ENCODE peak calls at places on chromosomes 7 and 10, in ten cellular contexts. H is tibial artery; U is CD4-positive, alpha-beta T cell; Z is OCI-LY7; D is body of pancreas; I is sigmoid colon; X is pancreas; V is cardiac muscle cell; E is right lobe of liver; N is upper lobe of right lung. W is an unnamed sample. For H3K9me3, the result is how much of the 10 kb centered on the place peaks cover.

GRCh38 chr7:50632561-50633413 is 67.6 kb upstream of the DDC start:
- DNase-seq in H (peak), U (peak), Z (peak), D (peak), I (no peak), X (no peak), V (peak), E (peak), N (peak), W (no peak)

GRCh38 chr7:29556405-29557195 is 7.0 kb upstream of the PRR15 start:
- DNase-seq in H (no peak), U (no peak), Z (no peak), D (no peak), I (no peak), X (no peak), V (no peak), E (no peak), N (no peak), W (no peak)

GRCh38 chr10:113663142-113663541 is 699 bp downstream of the NRAP start:
- DNase-seq in H (no peak), U (no peak), Z (no peak), D (no peak), I (no peak), X (no peak), V (no peak), E (no peak), N (no peak), W (no peak)

GRCh38 chr10:101030492-101031127 is 319 bp downstream of the PDZD7 start:
- DNase-seq in H (no peak), U (no peak), Z (no peak), D (no peak), I (no peak), X (peak), V (no peak), E (no peak), N (no peak), W (no peak)

GRCh38 chr7:66265566-66265965 is 60.4 kb downstream of the TPST1 start:
- DNase-seq in H (no peak), U (no peak), Z (peak), D (no peak), I (no peak), X (no peak), V (peak), E (no peak), N (no peak), W (no peak)

GRCh38 chr7:55565693-55566092 is 6.6 kb downstream of the VOPP1 start:
- DNase-seq in H (no peak), U (no peak), Z (no peak), D (no peak), I (no peak), X (no peak), V (no peak), E (no peak), N (no peak), W (no peak)

GRCh38 chr10:114519756-114520288 is 115.5 kb upstream of the AFAP1L2 start:
- DNase-seq in H (no peak), U (no peak), Z (no peak), D (no peak), I (no peak), X (no peak), V (no peak), E (no peak), N (no peak), W (no peak)

GRCh38 chr10:23383637-23384036 is 39.0 kb upstream of the C10orf67 start:
- DNase-seq in H (no peak), U (no peak), Z (no peak), D (no peak), I (no peak), X (no peak), V (no peak), E (no peak), N (no peak), W (no peak)

GRCh38 chr10:83988435-83988834 is 150.9 kb upstream of the GHITM start:
- DNase-seq in H (no peak), U (no peak), Z (no peak), D (no peak), I (no peak), X (no peak), V (no peak), E (no peak), N (no peak), W (no peak)

GRCh38 chr7:92404170-92404614 is 43.1 kb upstream of the GATAD1 start:
- DNase-seq in H (no peak), U (no peak), Z (no peak), D (no peak), I (no peak), X (no peak), V (peak), E (no peak), N (no peak), W (no peak)

GRCh38 chr10:133276435-133277201 is at the start of gene ADAM8:
- DNase-seq in H (no peak), U (peak), Z (peak), D (peak), I (no peak), X (no peak), V (no peak), E (peak), N (peak), W (no peak)

GRCh38 chr7:101363734-101364374 is 1.2 kb downstream of the COL26A1 start:
- DNase-seq in H (peak), U (peak), Z (peak), D (peak), I (peak), X (peak), V (peak), E (peak), N (peak), W (peak)

GRCh38 chr7:151003572-151003971 is 12.8 kb downstream of the NOS3 start:
- DNase-seq in H (no peak), U (no peak), Z (no peak), D (no peak), I (no peak), X (no peak), V (no peak), E (no peak), N (no peak), W (no peak)

GRCh38 chr7:27186450-27187157 is 1.6 kb upstream of the HOXA11 start:
- DNase-seq in H (peak), U (no peak), Z (no peak), D (no peak), I (peak), X (no peak), V (no peak), E (no peak), N (no peak), W (no peak)

GRCh38 chr10:73944356-73945100 is 33.6 kb downstream of the PLAU start:
- DNase-seq in H (no peak), U (no peak), Z (no peak), D (no peak), I (no peak), X (no peak), V (no peak), E (no peak), N (no peak), W (no peak)

GRCh38 chr10:73950569-73950968 is 39.6 kb downstream of the PLAU start:
- DNase-seq in H (no peak), U (no peak), Z (no peak), D (no peak), I (peak), X (no peak), V (no peak), E (no peak), N (no peak), W (no peak)

GRCh38 chr10:73948947-73949633 is 38.2 kb downstream of the PLAU start:
- DNase-seq in H (no peak), U (no peak), Z (no peak), D (no peak), I (peak), X (no peak), V (no peak), E (no peak), N (no peak), W (no peak)

GRCh38 chr10:73950155-73950554 is 39.2 kb downstream of the PLAU start:
- DNase-seq in H (no peak), U (no peak), Z (no peak), D (no peak), I (peak), X (no peak), V (no peak), E (no peak), N (no peak), W (no peak)

DNA sequence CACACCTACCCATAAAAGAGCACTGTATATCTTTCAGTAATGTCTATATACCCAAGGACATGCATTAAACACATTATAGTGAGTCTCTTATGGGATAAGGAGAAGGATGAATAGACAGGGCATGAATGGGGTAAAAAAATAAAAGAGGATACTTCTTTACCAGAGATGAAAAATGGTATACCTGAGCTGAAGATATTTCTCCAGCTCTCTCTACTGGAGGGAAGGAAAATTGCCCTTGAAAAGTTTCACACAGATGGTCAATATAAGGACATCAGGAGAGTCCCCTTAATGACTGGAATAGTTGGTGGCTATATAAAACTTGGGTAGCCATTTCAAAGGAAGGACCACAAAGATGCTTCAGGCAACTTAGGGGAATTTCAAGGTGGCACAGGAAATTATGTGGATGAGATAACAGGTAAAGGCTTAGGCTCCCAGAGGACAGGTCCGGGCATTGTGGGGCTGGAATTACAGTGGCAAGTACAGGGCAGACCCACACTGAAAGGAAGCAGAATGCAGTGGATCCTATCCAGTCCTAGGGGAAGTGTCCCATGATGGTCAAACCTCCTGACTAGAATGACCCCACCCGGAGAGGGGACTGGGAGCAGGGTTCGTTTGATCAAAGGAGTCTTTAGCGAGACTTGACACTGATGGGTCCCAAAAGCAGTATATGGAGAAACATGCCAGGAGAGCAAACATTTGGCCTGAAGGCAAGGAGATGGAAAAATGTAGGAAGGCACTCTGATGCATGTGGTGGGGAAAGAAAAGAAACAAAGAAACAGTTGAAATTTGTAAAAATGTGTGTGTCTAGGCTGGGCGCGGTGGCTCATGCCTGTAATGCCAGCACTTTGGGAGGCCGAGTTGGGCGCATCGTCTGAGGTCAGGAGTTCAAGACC is 35.6 kb downstream of the PLAU start:
- DNase-seq in H (no peak), U (no peak), Z (no peak), D (no peak), I (peak), X (no peak), V (no peak), E (no peak), N (no peak), W (no peak)
- TF ChIP-seq CTCF in H (no peak), U (no peak), Z (peak), D (no peak), I (no peak), X (no peak), V (peak), E (no peak), N (no peak), W (no peak)

DNA sequence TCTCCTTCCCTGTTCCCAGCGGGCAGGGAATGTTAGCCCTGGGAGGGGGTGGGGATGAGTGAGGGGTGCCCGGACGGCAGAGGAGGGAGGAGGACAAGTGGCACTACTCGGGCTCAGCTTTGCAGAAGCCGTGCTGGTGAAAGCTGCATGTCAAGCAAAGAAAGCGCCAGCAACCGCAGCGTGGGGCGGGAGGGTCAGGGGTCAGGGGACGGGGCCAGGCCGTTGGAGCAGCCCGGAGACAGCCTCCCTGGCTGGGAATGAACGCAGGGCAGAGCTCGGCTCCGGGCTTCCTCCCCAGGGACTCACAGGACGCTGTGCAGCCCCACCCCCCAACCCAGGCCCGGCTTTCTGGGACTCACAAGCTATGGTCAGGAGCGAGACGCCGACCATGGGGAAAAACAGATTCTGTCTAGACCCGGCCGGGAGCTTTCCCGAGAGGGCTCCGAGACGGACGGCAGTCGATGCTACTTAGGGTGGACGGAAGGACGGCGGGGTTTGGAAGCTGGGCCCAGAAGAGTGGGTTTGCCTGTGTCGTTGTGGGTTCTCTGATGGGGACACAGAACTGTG is 113.4 kb downstream of the VIPR2 start:
- DNase-seq in H (peak), U (no peak), Z (no peak), D (peak), I (peak), X (no peak), V (peak), E (peak), N (peak), W (peak)
- H3K9me3 ChIP-seq in H (under half), U (under half), Z (under half), D (under half), I (under half), X (under half), V (under half), E (under half), N (under half), W (under half)

DNA sequence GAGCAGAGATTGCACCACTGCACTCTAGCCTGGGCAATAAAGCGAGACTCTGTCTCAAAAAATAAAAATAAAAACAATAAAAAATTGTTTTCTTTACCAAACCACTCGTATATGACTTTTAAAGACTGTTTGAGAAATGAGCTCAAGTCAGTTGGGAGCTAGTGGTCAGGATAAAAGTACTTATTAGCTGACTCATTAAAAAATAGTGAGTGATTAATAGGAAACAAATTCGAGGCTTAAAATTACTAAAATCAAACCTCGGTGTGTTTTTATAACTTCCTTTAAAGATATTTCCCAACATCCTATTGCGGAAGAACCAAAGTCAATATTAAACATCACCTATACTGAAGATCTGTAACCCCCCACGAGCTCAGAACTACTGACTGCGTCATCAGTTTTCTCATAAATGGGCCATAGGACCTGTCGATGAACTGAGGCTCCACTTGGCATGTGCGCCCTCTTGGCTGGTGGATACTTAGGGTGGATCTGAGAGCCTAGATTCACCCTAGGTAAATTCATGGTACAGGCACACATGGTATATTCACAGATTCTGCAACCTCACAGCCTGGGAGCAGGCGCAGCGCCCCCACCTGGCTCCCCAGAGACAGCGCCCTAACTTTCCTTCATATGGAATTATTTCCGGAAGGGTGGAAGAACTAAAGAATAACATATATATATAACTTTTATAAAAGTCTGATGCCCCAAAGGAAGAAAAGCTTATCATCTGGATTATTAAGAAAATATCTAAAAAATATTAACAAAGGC is 9.2 kb downstream of the MKI67 start:
- DNase-seq in H (no peak), U (no peak), Z (no peak), D (no peak), I (no peak), X (no peak), V (no peak), E (no peak), N (no peak), W (no peak)
- TF ChIP-seq CTCF in H (no peak), U (no peak), Z (peak), D (no peak), I (no peak), X (no peak), V (peak), E (no peak), N (no peak), W (no peak)

GRCh38 chr10:126080879-126081331 is 184.5 kb downstream of the FANK1 start:
- DNase-seq in H (no peak), U (no peak), Z (no peak), D (no peak), I (no peak), X (no peak), V (peak), E (no peak), N (no peak), W (no peak)

GRCh38 chr10:126084369-126084768 is 188.0 kb downstream of the FANK1 start:
- DNase-seq in H (no peak), U (no peak), Z (no peak), D (no peak), I (no peak), X (no peak), V (no peak), E (no peak), N (no peak), W (no peak)

GRCh38 chr10:126075009-126075408 is 178.6 kb downstream of the FANK1 start:
- DNase-seq in H (no peak), U (no peak), Z (no peak), D (no peak), I (no peak), X (no peak), V (no peak), E (no peak), N (no peak), W (no peak)

GRCh38 chr10:126082067-126082466 is 185.7 kb downstream of the FANK1 start:
- DNase-seq in H (no peak), U (no peak), Z (no peak), D (no peak), I (peak), X (no peak), V (no peak), E (no peak), N (no peak), W (no peak)

GRCh38 chr10:126080303-126080825 is 184.0 kb downstream of the FANK1 start:
- DNase-seq in H (no peak), U (no peak), Z (no peak), D (no peak), I (no peak), X (no peak), V (no peak), E (no peak), N (no peak), W (no peak)
- H3K9me3 ChIP-seq in H (under half), U (under half), Z (under half), D (under half), I (under half), X (under half), V (under half), E (under half), N (under half), W (under half)

GRCh38 chr7:86152926-86153325 is 490.8 kb upstream of the GRM3 start:
- DNase-seq in H (no peak), U (no peak), Z (no peak), D (no peak), I (no peak), X (no peak), V (no peak), E (no peak), N (no peak), W (no peak)

GRCh38 chr7:86149266-86149665 is 494.4 kb upstream of the GRM3 start:
- DNase-seq in H (no peak), U (no peak), Z (no peak), D (no peak), I (no peak), X (no peak), V (no peak), E (no peak), N (no peak), W (no peak)

DNA sequence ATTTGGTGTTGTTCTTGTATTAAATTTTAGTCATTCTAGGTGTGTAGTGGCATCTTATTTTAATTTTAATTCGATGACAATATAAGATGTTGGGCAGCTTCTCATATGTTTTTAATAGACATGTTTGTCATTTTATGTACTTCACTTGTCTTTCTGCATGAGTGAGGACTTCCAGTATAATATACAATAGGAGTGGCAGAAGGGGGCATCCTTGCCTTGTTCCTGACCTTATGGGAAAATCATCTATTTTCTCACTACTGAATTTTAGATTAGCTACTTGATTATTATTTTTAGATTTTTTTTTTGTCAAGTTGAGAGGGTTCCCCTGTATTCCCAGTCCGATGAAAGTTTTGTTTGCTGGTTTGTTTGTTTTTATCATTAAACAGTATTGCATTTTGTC is 495.2 kb upstream of the GRM3 start:
- DNase-seq in H (no peak), U (no peak), Z (no peak), D (no peak), I (no peak), X (no peak), V (no peak), E (no peak), N (no peak), W (no peak)
- TF ChIP-seq CTCF in H (no peak), U (no peak), Z (peak), D (no peak), I (no peak), X (no peak), V (no peak), E (no peak), N (no peak), W (no peak)

DNA sequence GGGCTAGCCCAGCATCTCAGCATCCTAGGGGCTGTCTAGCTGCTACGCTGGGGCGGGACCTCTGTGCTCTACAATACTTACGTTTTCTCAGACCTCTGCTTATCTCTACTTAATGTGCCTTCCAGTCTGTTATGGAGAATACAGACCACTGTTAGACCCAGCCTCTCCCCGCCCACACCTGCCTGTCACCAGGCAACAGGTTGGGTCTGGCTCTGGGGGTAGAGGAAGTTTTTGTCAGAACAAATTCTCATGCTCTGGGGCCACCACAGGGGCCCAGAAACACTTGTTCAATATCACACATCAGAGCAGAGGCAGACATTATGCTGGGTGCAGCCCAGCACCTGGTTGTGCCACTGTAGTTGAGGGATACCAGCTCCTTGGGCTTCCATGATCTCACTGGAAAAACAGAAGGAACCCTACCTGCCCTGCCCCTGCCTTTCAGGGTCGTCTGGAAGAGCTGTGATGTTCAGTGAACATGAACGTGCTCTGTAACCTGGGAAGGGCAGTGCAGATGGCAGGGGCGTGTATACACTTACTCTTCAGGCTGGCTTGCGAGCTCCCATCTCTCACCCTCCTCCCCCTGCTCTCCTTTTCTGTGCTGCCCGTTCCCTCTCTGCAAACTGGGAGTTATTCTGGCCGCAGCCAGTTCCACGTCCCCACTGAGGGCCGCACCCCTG is 135.2 kb upstream of the PODXL start:
- DNase-seq in H (no peak), U (no peak), Z (no peak), D (no peak), I (no peak), X (no peak), V (no peak), E (no peak), N (no peak), W (no peak)
- H3K9me3 ChIP-seq in H (under half), U (under half), Z (under half), D (under half), I (under half), X (under half), V (under half), E (under half), N (under half), W (under half)

DNA sequence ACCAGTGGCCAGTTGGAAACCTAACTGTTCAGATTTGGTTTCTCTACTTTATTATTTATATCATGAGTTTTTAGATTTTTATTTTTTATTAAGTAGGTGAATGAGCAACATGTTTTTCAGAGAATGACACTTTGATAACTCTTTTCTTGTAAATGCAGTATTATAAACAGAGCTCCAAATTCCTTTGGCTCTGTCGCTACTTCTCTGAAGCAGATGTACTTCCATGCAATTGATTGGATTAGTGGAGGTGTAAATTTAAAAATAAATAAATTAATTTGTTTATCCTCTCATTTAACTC is 34.3 kb upstream of the ICA1 start:
- DNase-seq in H (no peak), U (no peak), Z (no peak), D (no peak), I (no peak), X (no peak), V (no peak), E (no peak), N (no peak), W (no peak)
- TF ChIP-seq CTCF in H (no peak), U (no peak), Z (peak), D (no peak), I (no peak), X (no peak), V (no peak), E (no peak), N (no peak), W (no peak)